ENCODE peak calls at places on chromosomes 2 and 18, in four cellular contexts. One of them, this sample, is unnamed.

GRCh38 chr18:10793730-10794370 is 268.0 kb downstream of the NAPG start:
- DNase-seq in choroid plexus epithelial cell: peak; percentile 12
- DNase-seq in CD8-positive, alpha-beta T cell: no peak
- DNase-seq in sigmoid colon: no peak
- DNase-seq in this sample: no peak

GRCh38 chr2:20148841-20149702 is 75.9 kb downstream of the SDC1 start:
- DNase-seq in choroid plexus epithelial cell: peak; percentile 98
- DNase-seq in sigmoid colon: no peak
- DNase-seq in CD8-positive, alpha-beta T cell: no peak
- DNase-seq in this sample: no peak

GRCh38 chr2:207468504-207468903 is 61.3 kb upstream of the CREB1 start:
- DNase-seq in sigmoid colon: no peak
- DNase-seq in CD8-positive, alpha-beta T cell: no peak
- DNase-seq in choroid plexus epithelial cell: no peak
- DNase-seq in this sample: no peak

GRCh38 chr18:10059610-10060468 is 146.0 kb downstream of the VAPA start:
- DNase-seq in choroid plexus epithelial cell: no peak
- DNase-seq in sigmoid colon: no peak
- DNase-seq in CD8-positive, alpha-beta T cell: no peak
- DNase-seq in this sample: no peak

GRCh38 chr18:23243178-23243577 is 107.9 kb downstream of the CABLES1 start:
- DNase-seq in choroid plexus epithelial cell: no peak
- DNase-seq in CD8-positive, alpha-beta T cell: no peak
- DNase-seq in sigmoid colon: no peak
- DNase-seq in this sample: peak; percentile 82

GRCh38 chr18:7000484-7001096 is 117.0 kb downstream of the LAMA1 start:
- DNase-seq in sigmoid colon: no peak
- DNase-seq in CD8-positive, alpha-beta T cell: no peak
- DNase-seq in choroid plexus epithelial cell: peak; percentile 53
- DNase-seq in this sample: no peak

GRCh38 chr2:197147942-197148341 is 162.6 kb downstream of the ANKRD44 start:
- DNase-seq in choroid plexus epithelial cell: no peak
- DNase-seq in CD8-positive, alpha-beta T cell: no peak
- DNase-seq in sigmoid colon: no peak
- DNase-seq in this sample: no peak

GRCh38 chr18:50994031-50994430 is 26.2 kb downstream of the ELAC1 start:
- DNase-seq in CD8-positive, alpha-beta T cell: no peak
- DNase-seq in sigmoid colon: no peak
- DNase-seq in choroid plexus epithelial cell: no peak
- DNase-seq in this sample: no peak

GRCh38 chr2:126914811-126915500 is 16.3 kb downstream of the TEX51 start:
- DNase-seq in CD8-positive, alpha-beta T cell: no peak
- DNase-seq in sigmoid colon: peak; percentile 41
- DNase-seq in choroid plexus epithelial cell: no peak
- DNase-seq in this sample: no peak

DNA sequence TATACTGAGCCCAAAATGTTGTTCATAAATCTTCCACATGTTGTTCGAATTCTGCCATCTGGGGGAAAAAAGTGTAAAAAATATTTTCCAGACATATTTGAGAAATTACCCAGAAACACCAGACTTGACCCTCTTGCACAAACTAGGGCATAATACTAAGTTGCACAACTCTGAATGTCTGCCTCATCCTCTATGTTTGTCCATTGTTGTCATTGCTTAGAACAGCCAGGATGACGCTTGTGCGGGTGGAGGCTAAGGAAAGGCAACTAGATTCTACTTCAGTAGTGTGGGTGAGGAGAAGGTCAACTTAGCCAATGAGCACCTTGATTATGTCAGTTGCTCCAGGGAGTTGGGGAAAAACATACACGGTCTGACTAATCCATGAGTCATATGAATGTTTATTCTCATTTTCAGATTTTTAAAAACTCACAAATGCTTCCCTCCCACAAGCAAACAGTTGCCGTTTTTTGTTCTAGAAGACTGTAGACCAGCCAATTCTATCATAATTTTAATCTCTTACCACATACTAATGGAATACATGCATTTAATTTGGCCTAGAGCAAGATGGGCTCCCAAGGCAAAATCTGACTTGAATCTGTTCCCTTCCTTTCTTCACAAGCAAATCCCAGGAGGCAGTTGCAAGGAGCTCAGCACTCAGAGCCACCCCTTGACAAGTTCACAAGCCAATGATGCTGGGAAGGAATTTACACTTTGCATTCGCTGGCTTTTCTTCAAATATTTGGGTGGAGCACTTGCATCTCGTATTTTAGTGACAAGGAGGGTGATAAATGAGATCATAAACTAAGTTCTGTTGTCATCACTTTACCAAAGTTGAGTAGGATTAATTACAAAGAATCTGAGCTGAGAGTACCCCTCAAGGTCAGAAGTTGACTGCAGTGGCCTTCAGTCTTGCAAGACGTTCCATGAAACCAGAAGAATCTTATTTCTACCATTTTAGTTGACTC is 163.2 kb upstream of the TWIST2 start:
- DNase-seq in choroid plexus epithelial cell: peak; percentile 99
- DNase-seq in sigmoid colon: peak; percentile 90
- DNase-seq in CD8-positive, alpha-beta T cell: no peak
- DNase-seq in this sample: no peak
- H3K4me3 ChIP-seq in choroid plexus epithelial cell: no peak overlapping the region
- H3K4me3 ChIP-seq in sigmoid colon: no peak overlapping the region
- H3K4me3 ChIP-seq in CD8-positive, alpha-beta T cell: no peak overlapping the region
- H3K4me3 ChIP-seq in this sample: no peak overlapping the region

DNA sequence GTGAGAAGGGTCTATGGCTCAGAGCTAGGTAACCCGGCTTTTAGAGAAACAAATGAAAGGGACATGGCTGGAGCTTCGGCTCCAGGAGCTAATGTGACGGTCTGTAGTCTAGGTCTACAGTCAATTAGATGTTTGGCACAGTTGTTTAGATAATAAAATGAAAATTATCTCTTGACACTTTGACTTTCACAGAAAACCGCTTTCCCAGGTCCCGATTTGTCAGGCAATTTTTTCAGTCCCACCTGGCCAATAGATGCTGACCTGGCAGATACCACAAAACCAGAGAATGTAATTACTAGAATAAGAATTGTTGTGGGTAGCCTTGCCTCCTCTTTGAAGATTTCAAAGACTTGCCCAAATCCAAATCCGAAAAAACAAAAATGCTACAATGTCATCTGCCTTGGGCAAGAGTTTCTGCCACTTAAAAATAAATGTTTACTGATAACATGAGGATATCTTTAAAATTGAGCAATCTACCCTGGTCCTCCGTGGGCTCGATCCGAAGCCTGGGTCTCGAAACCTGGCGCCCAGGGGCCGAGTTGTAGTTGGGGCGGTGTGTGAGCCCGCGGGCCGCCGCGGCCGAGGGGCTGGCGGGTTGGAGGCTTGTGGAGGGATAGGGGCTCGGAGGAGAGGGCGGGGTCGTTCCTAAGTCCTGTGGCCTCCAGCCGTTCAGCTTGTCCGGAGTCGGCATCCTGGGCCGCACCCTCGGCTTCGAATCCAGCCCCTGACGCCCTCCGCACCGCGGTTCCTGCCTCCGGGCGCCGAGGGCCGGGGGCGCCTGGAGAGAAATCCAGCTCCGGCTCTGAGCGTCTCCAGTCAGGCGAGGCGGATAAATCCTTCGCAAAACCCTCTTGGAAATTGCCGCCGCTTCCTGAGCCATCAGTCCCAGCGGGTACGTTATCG is 2.3 kb downstream of the EMX1 start:
- DNase-seq in sigmoid colon: peak; percentile 3
- DNase-seq in choroid plexus epithelial cell: no peak
- DNase-seq in CD8-positive, alpha-beta T cell: no peak
- DNase-seq in this sample: no peak
- H3K4me3 ChIP-seq in sigmoid colon: no peak overlapping the region
- H3K4me3 ChIP-seq in choroid plexus epithelial cell: no peak overlapping the region
- H3K4me3 ChIP-seq in CD8-positive, alpha-beta T cell: peak overlapping the region; percentile 35
- H3K4me3 ChIP-seq in this sample: no peak overlapping the region

DNA sequence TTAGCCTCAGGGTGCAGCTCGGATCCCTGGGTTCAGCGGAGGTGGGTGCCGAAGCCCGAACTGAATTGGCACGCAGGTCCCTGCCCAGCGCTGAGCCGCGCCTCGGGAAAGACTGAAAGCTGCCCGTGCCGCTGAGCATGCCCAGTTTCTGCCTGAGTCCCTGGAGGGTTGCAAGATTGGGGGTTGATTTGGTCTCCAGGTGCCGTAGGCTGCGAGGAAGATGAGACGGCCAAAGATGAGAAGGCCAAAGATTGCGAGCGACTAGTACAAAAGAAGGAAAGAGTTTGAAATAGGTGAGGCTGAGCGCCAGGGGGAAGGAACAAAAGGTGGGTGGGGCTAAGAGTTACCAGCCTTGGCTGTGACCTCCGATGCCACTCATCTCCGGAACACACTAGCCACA is 852 bp upstream of the KCNH7 start:
- DNase-seq in choroid plexus epithelial cell: no peak
- DNase-seq in CD8-positive, alpha-beta T cell: no peak
- DNase-seq in sigmoid colon: no peak
- DNase-seq in this sample: no peak
- H3K4me3 ChIP-seq in choroid plexus epithelial cell: no peak overlapping the region
- H3K4me3 ChIP-seq in CD8-positive, alpha-beta T cell: no peak overlapping the region
- H3K4me3 ChIP-seq in sigmoid colon: no peak overlapping the region
- H3K4me3 ChIP-seq in this sample: no peak overlapping the region

GRCh38 chr2:219442206-219443015 is 7.8 kb downstream of the SPEG start:
- DNase-seq in CD8-positive, alpha-beta T cell: no peak
- DNase-seq in choroid plexus epithelial cell: no peak
- DNase-seq in sigmoid colon: no peak
- DNase-seq in this sample: no peak
- H3K4me3 ChIP-seq in CD8-positive, alpha-beta T cell: peak overlapping the region; percentile 46
- H3K4me3 ChIP-seq in choroid plexus epithelial cell: peak overlapping the region; percentile 59
- H3K4me3 ChIP-seq in sigmoid colon: peak overlapping the region; percentile 82
- H3K4me3 ChIP-seq in this sample: no peak overlapping the region

GRCh38 chr2:195370167-195370943 is 286.7 kb upstream of the SLC39A10 start:
- DNase-seq in CD8-positive, alpha-beta T cell: no peak
- DNase-seq in choroid plexus epithelial cell: no peak
- DNase-seq in sigmoid colon: no peak
- DNase-seq in this sample: no peak
- H3K4me3 ChIP-seq in CD8-positive, alpha-beta T cell: no peak overlapping the region
- H3K4me3 ChIP-seq in choroid plexus epithelial cell: no peak overlapping the region
- H3K4me3 ChIP-seq in sigmoid colon: no peak overlapping the region
- H3K4me3 ChIP-seq in this sample: no peak overlapping the region

GRCh38 chr2:120341977-120342376 is 4.0 kb upstream of the INHBB start:
- DNase-seq in choroid plexus epithelial cell: no peak
- DNase-seq in CD8-positive, alpha-beta T cell: no peak
- DNase-seq in sigmoid colon: no peak
- DNase-seq in this sample: no peak

GRCh38 chr2:120344214-120344990 is 1.5 kb upstream of the INHBB start:
- DNase-seq in sigmoid colon: no peak
- DNase-seq in choroid plexus epithelial cell: no peak
- DNase-seq in CD8-positive, alpha-beta T cell: no peak
- DNase-seq in this sample: peak; percentile 21

GRCh38 chr2:120342451-120342850 is 3.5 kb upstream of the INHBB start:
- DNase-seq in CD8-positive, alpha-beta T cell: no peak
- DNase-seq in sigmoid colon: no peak
- DNase-seq in choroid plexus epithelial cell: no peak
- DNase-seq in this sample: no peak

GRCh38 chr2:120343100-120343432 is 2.9 kb upstream of the INHBB start:
- DNase-seq in CD8-positive, alpha-beta T cell: no peak
- DNase-seq in choroid plexus epithelial cell: no peak
- DNase-seq in sigmoid colon: no peak
- DNase-seq in this sample: no peak

GRCh38 chr2:120343433-120344105 is 2.4 kb upstream of the INHBB start:
- DNase-seq in choroid plexus epithelial cell: peak; percentile 83
- DNase-seq in sigmoid colon: peak; percentile 88
- DNase-seq in CD8-positive, alpha-beta T cell: peak; percentile 24
- DNase-seq in this sample: peak; percentile 71
- H3K4me3 ChIP-seq in choroid plexus epithelial cell: no peak overlapping the region
- H3K4me3 ChIP-seq in sigmoid colon: no peak overlapping the region
- H3K4me3 ChIP-seq in CD8-positive, alpha-beta T cell: no peak overlapping the region
- H3K4me3 ChIP-seq in this sample: no peak overlapping the region